ENCODE peak calls at places on chromosomes 3 and 15, in four cellular contexts. H is heart right ventricle; C is CD4-positive, alpha-beta T cell; K is tibial nerve. W is an unnamed sample.

GRCh38 chr15:64460737-64461576 is 579 bp downstream of the ZNF609 start:
- DNase-seq in H (peak; percentile 17), C (peak; percentile 6), K (peak; percentile 60), W (no peak)

GRCh38 chr3:141250828-141251227 is 19.2 kb downstream of the PXYLP1 start:
- DNase-seq in H (no peak), C (no peak), K (no peak), W (no peak)

GRCh38 chr15:83504365-83504764 is 57.2 kb downstream of the SH3GL3 start:
- DNase-seq in H (no peak), C (no peak), K (no peak), W (no peak)

GRCh38 chr3:160567774-160568173 is 2.4 kb upstream of the KPNA4 start:
- DNase-seq in H (no peak), C (no peak), K (no peak), W (no peak)

GRCh38 chr3:13879946-13880810 is at the start of gene WNT7A:
- DNase-seq in H (no peak), C (peak; percentile 76), K (no peak), W (no peak)

GRCh38 chr3:134873789-134874188 is 78.7 kb downstream of the EPHB1 start:
- DNase-seq in H (no peak), C (no peak), K (no peak), W (no peak)

GRCh38 chr3:51681453-51681852 is 10.4 kb downstream of the TEX264 start:
- DNase-seq in H (no peak), C (peak; percentile 42), K (peak; percentile 30), W (peak; percentile 62)

GRCh38 chr15:100090411-100090810 is 251.4 kb downstream of the ADAMTS17 start:
- DNase-seq in H (no peak), C (no peak), K (no peak), W (no peak)

GRCh38 chr3:142976621-142977398 is 13.3 kb upstream of the PAQR9 start:
- DNase-seq in H (peak; percentile 84), C (no peak), K (peak; percentile 29), W (peak; percentile 86)

GRCh38 chr3:160210799-160211221 is 14.4 kb upstream of the C3orf80 start:
- DNase-seq in H (no peak), C (no peak), K (no peak), W (no peak)

GRCh38 chr3:171994646-171995441 is 44.5 kb upstream of the FNDC3B start:
- DNase-seq in H (no peak), C (no peak), K (no peak), W (no peak)

GRCh38 chr3:104604326-104605010 is 762.2 kb upstream of the ALCAM start:
- DNase-seq in H (no peak), C (no peak), K (no peak), W (no peak)

GRCh38 chr15:58555168-58556027 is 123.6 kb downstream of the LIPC start:
- DNase-seq in H (no peak), C (no peak), K (no peak), W (no peak)

GRCh38 chr15:90561344-90562244 is 31.9 kb downstream of the CRTC3 start:
- DNase-seq in H (no peak), C (peak; percentile 17), K (no peak), W (no peak)

GRCh38 chr3:189041482-189042090 is 130.2 kb upstream of the TPRG1 start:
- DNase-seq in H (no peak), C (peak; percentile 56), K (no peak), W (no peak)

GRCh38 chr3:48058089-48058488 is 41.9 kb upstream of the MAP4 start:
- DNase-seq in H (no peak), C (no peak), K (no peak), W (no peak)

GRCh38 chr3:192133271-192133670 is 594.1 kb downstream of the FGF12 start:
- DNase-seq in H (no peak), C (no peak), K (no peak), W (no peak)

GRCh38 chr15:75089781-75090734 is 66.7 kb downstream of the PPCDC start:
- DNase-seq in H (peak; percentile 32), C (no peak), K (no peak), W (no peak)

GRCh38 chr3:52865994-52866393 is 31.2 kb upstream of the MUSTN1 start:
- DNase-seq in H (no peak), C (no peak), K (no peak), W (no peak)

GRCh38 chr3:184574552-184575430 is 13.2 kb downstream of the EPHB3 start:
- DNase-seq in H (no peak), C (no peak), K (no peak), W (no peak)

GRCh38 chr3:73080201-73080966 is 18.9 kb downstream of the EBLN2 start:
- DNase-seq in H (no peak), C (no peak), K (no peak), W (no peak)

GRCh38 chr15:30979457-30979856 is 12.0 kb downstream of the MTMR10 start:
- DNase-seq in H (no peak), C (no peak), K (no peak), W (no peak)

GRCh38 chr3:191343115-191343514 is 12.8 kb upstream of the UTS2B start:
- DNase-seq in H (no peak), C (no peak), K (no peak), W (no peak)

GRCh38 chr15:65421360-65422215 is 1.2 kb downstream of the IGDCC4 start:
- DNase-seq in H (peak; percentile 36), C (no peak), K (no peak), W (peak; percentile 76)

GRCh38 chr15:42547926-42548257 is 701 bp downstream of the LRRC57 start:
- DNase-seq in H (no peak), C (no peak), K (no peak), W (no peak)

DNA sequence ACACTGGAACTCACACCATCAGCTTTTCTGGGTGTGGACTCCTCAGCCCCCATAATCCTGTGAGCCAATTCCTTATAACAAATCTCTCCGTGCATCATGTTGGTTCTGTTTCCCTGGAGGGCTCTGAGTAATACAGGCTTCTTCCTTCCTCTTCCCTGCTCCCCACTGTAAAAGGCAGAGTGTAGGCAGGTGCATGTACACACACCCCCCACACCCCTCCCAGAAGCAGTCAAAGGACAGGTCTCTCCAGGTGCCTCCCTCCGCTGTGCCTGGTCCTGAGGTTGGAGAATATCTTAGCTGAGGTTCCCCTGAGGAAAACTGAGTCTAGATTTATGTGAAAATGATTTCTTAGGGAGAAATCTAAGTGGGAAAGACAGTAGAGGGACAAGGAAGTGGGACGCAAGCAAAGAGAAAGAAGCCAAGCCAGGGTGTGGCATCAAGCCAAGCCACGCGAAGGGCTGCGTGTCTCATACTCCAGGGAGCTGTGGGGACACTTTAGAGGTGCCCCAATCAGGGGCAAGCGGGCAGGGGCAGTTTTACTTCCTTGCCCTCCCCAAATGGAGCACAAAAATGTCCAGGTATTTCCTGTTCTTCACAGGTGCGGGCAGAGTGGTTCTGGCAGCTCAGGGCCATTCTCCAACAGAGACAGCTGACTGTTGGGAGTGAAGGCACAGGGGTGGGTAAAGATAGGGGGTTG is 86.6 kb downstream of the HMG20A start:
- DNase-seq in H (peak; percentile 78), C (no peak), K (peak; percentile 40), W (peak; percentile 48)
- H3K27ac ChIP-seq in H (peak overlapping the region; percentile 93), C (no peak overlapping the region), K (peak overlapping the region; percentile 82), W (peak overlapping the region; percentile 66)

DNA sequence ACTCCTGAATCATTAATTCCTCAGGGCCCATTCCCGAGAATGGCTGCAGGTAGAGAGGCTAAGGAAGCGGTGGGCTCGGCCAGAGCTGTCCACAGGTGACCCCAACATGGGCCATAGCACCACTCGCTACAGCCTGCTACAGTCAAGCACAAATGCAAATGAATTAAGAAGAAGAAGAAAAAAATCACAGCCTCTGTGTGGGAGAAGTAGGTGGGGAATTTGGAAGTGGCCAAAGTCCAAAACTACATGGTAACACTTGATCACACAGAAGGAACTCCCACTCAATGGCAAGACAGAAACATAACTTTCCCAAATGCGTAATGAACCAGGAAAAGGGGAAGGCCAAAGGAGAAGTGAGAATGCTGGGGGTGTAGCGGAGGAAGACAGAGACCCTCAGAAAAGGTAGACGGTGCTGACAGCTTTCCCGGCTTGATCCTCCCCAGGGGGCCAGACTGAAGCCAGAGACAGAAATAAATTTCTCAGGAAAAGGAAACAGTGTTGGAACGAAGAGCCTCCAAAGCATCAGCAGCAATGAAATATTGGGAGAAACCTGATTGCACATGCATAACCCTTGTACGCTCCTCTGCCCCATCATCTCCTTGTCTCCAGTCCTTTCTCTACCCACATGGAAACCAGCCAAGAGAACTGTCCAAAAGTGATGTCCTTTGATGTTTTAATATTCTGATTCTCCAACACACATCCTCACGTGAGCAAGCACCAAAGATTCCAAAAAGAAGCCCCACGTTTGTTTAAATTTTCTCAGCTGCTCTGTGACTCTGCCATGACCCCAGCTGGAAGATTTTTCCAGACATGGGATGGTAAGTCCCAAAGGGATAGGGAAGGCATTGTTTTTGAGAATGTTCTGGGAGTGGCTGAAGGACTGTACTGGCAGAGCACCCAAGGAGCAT is 107.6 kb downstream of the OXNAD1 start:
- DNase-seq in H (no peak), C (no peak), K (no peak), W (no peak)
- H3K27ac ChIP-seq in H (peak overlapping the region; percentile 75), C (no peak overlapping the region), K (peak overlapping the region; percentile 69), W (no peak overlapping the region)

GRCh38 chr3:125126323-125126722 is 70.5 kb upstream of the HEG1 start:
- DNase-seq in H (no peak), C (no peak), K (no peak), W (no peak)
- H3K27ac ChIP-seq in H (no peak overlapping the region), C (no peak overlapping the region), K (no peak overlapping the region), W (no peak overlapping the region)

DNA sequence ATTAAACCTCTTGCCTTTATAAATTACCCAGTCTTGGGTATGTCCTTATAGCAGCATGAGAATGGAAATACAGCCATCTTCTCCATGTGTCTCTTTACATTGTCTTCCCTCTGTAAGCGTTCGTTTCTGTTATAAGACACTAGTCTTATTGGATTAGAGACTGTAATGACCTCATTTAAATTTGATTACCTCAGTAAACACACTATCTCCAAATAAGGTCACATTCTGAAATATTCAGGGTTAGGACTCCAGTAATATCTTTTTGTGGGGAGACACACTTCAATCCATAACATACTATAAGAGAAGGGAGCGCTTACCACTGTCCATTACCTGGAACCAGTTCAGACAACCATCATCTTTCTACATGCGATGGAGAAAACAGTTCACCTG is 34.3 kb upstream of the CD47 start:
- DNase-seq in H (no peak), C (no peak), K (no peak), W (no peak)
- H3K27ac ChIP-seq in H (no peak overlapping the region), C (peak overlapping the region; percentile 93), K (peak overlapping the region; percentile 70), W (no peak overlapping the region)

GRCh38 chr3:183233986-183234385 is 19.1 kb upstream of the B3GNT5 start:
- DNase-seq in H (no peak), C (no peak), K (no peak), W (no peak)
- H3K27ac ChIP-seq in H (peak overlapping the region; percentile 31), C (no peak overlapping the region), K (no peak overlapping the region), W (no peak overlapping the region)

DNA sequence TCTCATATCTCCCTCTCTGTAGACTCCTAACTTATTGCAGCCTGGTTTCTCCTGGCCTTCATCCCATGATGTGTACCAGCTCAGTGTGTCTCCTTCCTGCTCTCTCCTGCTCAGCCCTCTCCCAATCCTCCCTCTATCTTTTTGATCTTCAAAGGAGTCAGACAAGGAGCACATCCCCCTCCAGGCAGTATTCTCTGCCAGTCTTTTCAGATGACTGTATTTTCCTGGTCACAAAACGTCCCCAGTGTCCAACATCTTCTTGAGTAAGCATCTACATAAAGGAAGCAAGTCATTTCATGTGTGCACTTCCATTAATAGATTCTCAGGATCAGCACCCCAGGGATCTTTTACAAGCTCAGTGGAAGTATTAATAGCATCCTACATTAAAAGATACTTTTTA is 148.9 kb upstream of the THBS1 start:
- DNase-seq in H (no peak), C (no peak), K (no peak), W (no peak)
- H3K27ac ChIP-seq in H (peak overlapping the region; percentile 63), C (no peak overlapping the region), K (no peak overlapping the region), W (no peak overlapping the region)